ENCODE peak calls at places on chromosomes 6 and 20, in ten cellular contexts. N, Y, U, D, H, A, W, X, Z and R are unnamed samples.

GRCh38 chr20:44208770-44209169 is 1.8 kb downstream of the OSER1 start:
- DNase-seq in U (no peak), W (no peak), X (peak), Y (no peak), N (peak), H (no peak), A (peak), Z (no peak), D (no peak), R (peak)

GRCh38 chr6:41504526-41505021 is 41.6 kb upstream of the FOXP4 start:
- DNase-seq in W (no peak), U (no peak), A (no peak), X (peak), Z (no peak), Y (no peak), H (no peak), D (no peak), N (no peak), R (no peak)

GRCh38 chr20:37007898-37008649 is 56.6 kb upstream of the SAMHD1 start:
- DNase-seq in W (no peak), A (peak), X (peak), Y (no peak), H (no peak), Z (no peak), D (no peak), N (peak), U (no peak), R (peak)

GRCh38 chr6:129110687-129111343 is 227.9 kb downstream of the LAMA2 start:
- DNase-seq in U (no peak), Z (no peak), D (no peak), H (no peak), A (no peak), N (no peak), W (no peak), X (peak), Y (no peak), R (peak)

GRCh38 chr6:14502551-14502950 is 385.0 kb downstream of the CD83 start:
- DNase-seq in A (peak), X (peak), Z (no peak), D (no peak), U (no peak), H (no peak), N (no peak), Y (no peak), W (no peak), R (no peak)

GRCh38 chr20:61544910-61545889 is 293.1 kb downstream of the CDH4 start:
- DNase-seq in N (no peak), X (no peak), Y (no peak), D (no peak), U (no peak), W (no peak), Z (no peak), H (no peak), A (no peak), R (no peak)

GRCh38 chr20:36175016-36175415 is 20.5 kb downstream of the EPB41L1 start:
- DNase-seq in W (no peak), A (peak), Z (no peak), Y (no peak), N (peak), U (no peak), X (peak), H (no peak), D (no peak), R (no peak)

GRCh38 chr6:90266845-90267621 is 29.6 kb downstream of the BACH2 start:
- DNase-seq in A (no peak), Z (no peak), H (no peak), W (no peak), N (no peak), D (no peak), X (no peak), Y (no peak), U (no peak), R (no peak)

GRCh38 chr6:163730496-163731210 is 316.1 kb downstream of the QKI start:
- DNase-seq in A (no peak), U (no peak), H (no peak), Z (no peak), Y (no peak), D (no peak), W (no peak), N (no peak), X (no peak), R (no peak)

GRCh38 chr6:75208564-75209431 is 2.9 kb upstream of the COL12A1 start:
- DNase-seq in N (peak), W (peak), Z (peak), X (peak), U (peak), D (peak), H (peak), Y (no peak), A (peak), R (peak)

GRCh38 chr6:36479256-36479655 is 36.5 kb downstream of the KCTD20 start:
- DNase-seq in H (no peak), A (no peak), U (no peak), Z (no peak), N (no peak), W (no peak), X (no peak), Y (no peak), D (no peak), R (no peak)

GRCh38 chr20:10924628-10925266 is 250.9 kb upstream of the JAG1 start:
- DNase-seq in Y (no peak), D (no peak), U (no peak), N (peak), A (peak), H (no peak), Z (no peak), X (peak), W (no peak), R (peak)

GRCh38 chr6:94956910-94957309 is 620.4 kb upstream of the MANEA start:
- DNase-seq in H (no peak), Z (no peak), Y (no peak), W (no peak), A (no peak), N (no peak), U (no peak), X (no peak), D (no peak), R (no peak)

GRCh38 chr6:20610636-20611200 is 76.5 kb downstream of the CDKAL1 start:
- DNase-seq in U (no peak), D (no peak), A (peak), W (no peak), H (no peak), N (peak), X (peak), Y (no peak), Z (no peak), R (peak)

GRCh38 chr6:41546475-41546865 is 289 bp downstream of the FOXP4 start:
- DNase-seq in Z (no peak), A (peak), N (peak), D (no peak), U (no peak), W (no peak), Y (no peak), H (no peak), X (peak), R (no peak)

GRCh38 chr6:102686461-102686860 is 1293.0 kb downstream of the GRIK2 start:
- DNase-seq in D (no peak), X (no peak), Z (no peak), Y (no peak), W (no peak), A (no peak), U (no peak), H (no peak), N (no peak), R (no peak)

GRCh38 chr20:41078329-41078728 is 49.7 kb downstream of the TOP1 start:
- DNase-seq in A (peak), Y (no peak), U (no peak), H (no peak), Z (no peak), N (peak), X (peak), D (no peak), W (peak), R (peak)

GRCh38 chr6:139801571-139802321 is 427.3 kb upstream of the CITED2 start:
- DNase-seq in A (peak), N (peak), Z (no peak), D (no peak), X (peak), Y (no peak), U (no peak), W (no peak), H (no peak), R (peak)

GRCh38 chr6:57313711-57314471 is 3.5 kb upstream of the PRIM2 start:
- DNase-seq in W (peak), H (no peak), N (peak), A (peak), D (no peak), X (peak), Y (no peak), Z (no peak), U (no peak), R (peak)

GRCh38 chr20:437787-438486 is 24.4 kb downstream of the TBC1D20 start:
- DNase-seq in H (no peak), N (no peak), U (no peak), X (no peak), A (no peak), Y (no peak), Z (no peak), W (no peak), D (no peak), R (no peak)

GRCh38 chr20:50263831-50264230 is 73.2 kb downstream of the CEBPB start:
- DNase-seq in A (no peak), U (no peak), H (no peak), Y (no peak), D (no peak), N (no peak), W (no peak), Z (no peak), X (no peak), R (no peak)

GRCh38 chr6:84361372-84362179 is 134.1 kb upstream of the CEP162 start:
- DNase-seq in W (no peak), A (no peak), N (peak), Z (no peak), X (no peak), H (no peak), Y (no peak), U (no peak), D (no peak), R (no peak)

GRCh38 chr6:127690092-127690491 is 113.1 kb downstream of the C6orf58 start:
- DNase-seq in Z (no peak), W (no peak), U (no peak), X (peak), N (peak), A (peak), H (no peak), D (no peak), Y (no peak), R (peak)

GRCh38 chr6:100719883-100720682 is 161.0 kb downstream of the ASCC3 start:
- DNase-seq in U (no peak), Y (no peak), A (peak), N (peak), W (no peak), X (peak), H (no peak), D (no peak), Z (no peak), R (peak)

GRCh38 chr20:54132612-54133433 is 41.0 kb downstream of the CYP24A1 start:
- DNase-seq in A (peak), D (no peak), N (peak), X (peak), Z (no peak), Y (no peak), U (no peak), W (no peak), H (no peak), R (peak)

GRCh38 chr6:10531513-10531912 is 10.4 kb downstream of the GCNT2 start:
- DNase-seq in D (no peak), H (no peak), N (no peak), Z (no peak), U (no peak), W (no peak), A (no peak), Y (no peak), X (no peak), R (no peak)

GRCh38 chr6:117482240-117483003 is at the start of gene DCBLD1:
- DNase-seq in W (peak), Y (peak), U (peak), D (peak), A (peak), X (peak), H (peak), N (peak), Z (peak), R (peak)
- TF ChIP-seq CTCF in W (no peak), Y (no peak), U (no peak), D (no peak), A (no peak), X (no peak), H (no peak), N (no peak), Z (no peak), R (no peak)

DNA sequence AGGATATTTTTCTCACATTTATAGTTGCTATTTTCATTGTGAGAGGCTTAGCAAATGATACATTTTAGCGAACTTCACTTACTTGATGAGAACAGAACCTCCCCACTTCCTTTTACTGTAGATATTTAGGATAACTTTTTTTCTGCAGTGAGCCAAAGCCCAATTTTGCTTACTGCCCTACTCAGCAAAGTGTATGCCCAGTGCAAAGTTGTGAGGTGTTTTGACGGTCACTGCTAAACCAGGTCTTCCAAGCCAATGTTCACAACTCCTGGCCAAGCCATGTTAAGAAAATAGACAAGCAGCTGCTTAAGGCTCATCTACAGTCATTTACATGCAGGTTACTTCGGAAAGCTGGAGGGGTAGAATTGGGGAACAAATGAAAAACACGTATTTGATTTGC is 144.8 kb downstream of the ADGRG6 start:
- DNase-seq in U (no peak), Y (no peak), N (no peak), Z (no peak), D (no peak), W (no peak), A (no peak), H (no peak), X (no peak), R (no peak)
- H3K4me3 ChIP-seq in U (no peak), Y (no peak), N (no peak), Z (no peak), D (no peak), W (no peak), A (no peak), H (no peak), X (no peak), R (no peak)

GRCh38 chr6:108622601-108623335 is 62.1 kb downstream of the FOXO3 start:
- DNase-seq in N (peak), U (peak), Y (no peak), H (no peak), Z (no peak), A (peak), D (peak), X (peak), W (peak), R (peak)
- TF ChIP-seq CTCF in N (peak), U (no peak), Y (no peak), H (no peak), Z (no peak), A (peak), D (no peak), X (no peak), W (no peak), R (peak)

GRCh38 chr20:32510120-32510600 is 75.0 kb downstream of the NOL4L start:
- DNase-seq in D (no peak), H (no peak), Y (no peak), X (no peak), Z (no peak), N (no peak), W (no peak), A (no peak), U (no peak), R (no peak)
- H3K4me3 ChIP-seq in D (no peak), H (no peak), Y (no peak), X (no peak), Z (no peak), N (no peak), W (no peak), A (no peak), U (no peak), R (no peak)

GRCh38 chr6:30721198-30722024 is 1.3 kb downstream of the TUBB start:
- DNase-seq in U (peak), Z (peak), Y (no peak), X (peak), W (peak), A (peak), N (peak), D (peak), H (peak), R (peak)
- TF ChIP-seq CTCF in U (peak), Z (peak), Y (peak), X (no peak), W (no peak), A (no peak), N (no peak), D (peak), H (peak), R (peak)

DNA sequence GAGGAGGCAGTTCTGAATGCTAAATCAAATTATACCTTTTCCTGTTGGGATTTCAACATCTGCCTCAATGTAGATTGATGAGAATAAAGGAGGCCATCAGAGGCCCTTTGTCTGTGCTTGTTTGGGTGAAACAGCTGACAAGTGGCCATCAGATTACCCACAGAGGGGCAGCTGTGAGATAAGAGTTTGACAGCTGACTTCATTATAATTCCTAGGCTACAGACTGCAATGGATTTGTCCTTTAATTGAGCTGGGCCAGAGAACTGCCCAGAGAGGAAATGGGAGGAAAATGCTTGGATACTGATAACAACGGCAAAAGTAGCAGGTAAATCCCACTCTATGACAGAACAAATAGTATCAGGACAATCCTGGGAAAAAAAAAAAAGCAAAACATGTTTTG is 649.4 kb downstream of the HDGFL1 start:
- DNase-seq in D (no peak), Z (no peak), U (no peak), X (no peak), Y (no peak), A (no peak), H (no peak), N (no peak), W (no peak), R (no peak)
- H3K4me3 ChIP-seq in D (no peak), Z (no peak), U (no peak), X (no peak), Y (no peak), A (no peak), H (no peak), N (no peak), W (no peak), R (no peak)